ENCODE peak calls at places on chromosomes 11 and 22, in five cellular contexts. One of them, this sample, is unnamed.

GRCh38 chr22:43798492-43798891 is 13.6 kb downstream of the EFCAB6 start:
- DNase-seq in foreskin fibroblast: no peak
- DNase-seq in spleen: no peak
- DNase-seq in HCT116: no peak
- DNase-seq in cardiac muscle cell: no peak
- DNase-seq in this sample: no peak

GRCh38 chr22:39315389-39315788 is 4.0 kb downstream of the RPL3 start:
- DNase-seq in foreskin fibroblast: no peak
- DNase-seq in spleen: no peak
- DNase-seq in HCT116: no peak
- DNase-seq in cardiac muscle cell: peak
- DNase-seq in this sample: no peak

GRCh38 chr11:86034710-86035109 is 34.2 kb downstream of the PICALM start:
- DNase-seq in foreskin fibroblast: no peak
- DNase-seq in spleen: no peak
- DNase-seq in HCT116: no peak
- DNase-seq in cardiac muscle cell: no peak
- DNase-seq in this sample: no peak

GRCh38 chr11:125138966-125139365 is 25.6 kb upstream of the PKNOX2 start:
- DNase-seq in foreskin fibroblast: no peak
- DNase-seq in spleen: no peak
- DNase-seq in HCT116: no peak
- DNase-seq in cardiac muscle cell: no peak
- DNase-seq in this sample: no peak

GRCh38 chr11:79006854-79007253 is 432.2 kb upstream of the NARS2 start:
- DNase-seq in foreskin fibroblast: no peak
- DNase-seq in spleen: no peak
- DNase-seq in HCT116: no peak
- DNase-seq in cardiac muscle cell: no peak
- DNase-seq in this sample: no peak

GRCh38 chr11:128664286-128664685 is 29.6 kb upstream of the FLI1 start:
- DNase-seq in foreskin fibroblast: no peak
- DNase-seq in spleen: no peak
- DNase-seq in HCT116: no peak
- DNase-seq in cardiac muscle cell: no peak
- DNase-seq in this sample: no peak

GRCh38 chr22:25777870-25778269 is 35.9 kb downstream of the MYO18B start:
- DNase-seq in foreskin fibroblast: peak
- DNase-seq in spleen: no peak
- DNase-seq in HCT116: peak
- DNase-seq in cardiac muscle cell: peak
- DNase-seq in this sample: peak

GRCh38 chr22:36160499-36160942 is at the start of gene APOL3:
- DNase-seq in foreskin fibroblast: peak
- DNase-seq in spleen: peak
- DNase-seq in HCT116: no peak
- DNase-seq in cardiac muscle cell: peak
- DNase-seq in this sample: peak

GRCh38 chr22:39241632-39242388 is 3.0 kb downstream of the PDGFB start:
- DNase-seq in foreskin fibroblast: no peak
- DNase-seq in spleen: no peak
- DNase-seq in HCT116: no peak
- DNase-seq in cardiac muscle cell: no peak
- DNase-seq in this sample: no peak

GRCh38 chr22:31088233-31088986 is 7.3 kb downstream of the SMTN start:
- DNase-seq in foreskin fibroblast: no peak
- DNase-seq in spleen: no peak
- DNase-seq in HCT116: no peak
- DNase-seq in cardiac muscle cell: no peak
- DNase-seq in this sample: no peak

GRCh38 chr11:125084057-125084416 is 20.9 kb downstream of the SLC37A2 start:
- DNase-seq in foreskin fibroblast: no peak
- DNase-seq in spleen: peak
- DNase-seq in HCT116: no peak
- DNase-seq in cardiac muscle cell: no peak
- DNase-seq in this sample: no peak

GRCh38 chr22:43658823-43659222 is 153.3 kb downstream of the EFCAB6 start:
- DNase-seq in foreskin fibroblast: no peak
- DNase-seq in spleen: no peak
- DNase-seq in HCT116: no peak
- DNase-seq in cardiac muscle cell: no peak
- DNase-seq in this sample: no peak

GRCh38 chr11:58573451-58574104 is 2.1 kb downstream of the LPXN start:
- DNase-seq in foreskin fibroblast: peak
- DNase-seq in spleen: no peak
- DNase-seq in HCT116: no peak
- DNase-seq in cardiac muscle cell: peak
- DNase-seq in this sample: peak

GRCh38 chr22:48742191-48742555 is 1085.5 kb downstream of the BRD1 start:
- DNase-seq in foreskin fibroblast: no peak
- DNase-seq in spleen: peak
- DNase-seq in HCT116: no peak
- DNase-seq in cardiac muscle cell: no peak
- DNase-seq in this sample: no peak

GRCh38 chr11:790721-791564 is 1.1 kb upstream of the CEND1 start:
- DNase-seq in foreskin fibroblast: peak
- DNase-seq in spleen: peak
- DNase-seq in HCT116: no peak
- DNase-seq in cardiac muscle cell: peak
- DNase-seq in this sample: no peak

GRCh38 chr11:106152013-106152412 is 74.6 kb downstream of the AASDHPPT start:
- DNase-seq in foreskin fibroblast: peak
- DNase-seq in spleen: no peak
- DNase-seq in HCT116: no peak
- DNase-seq in cardiac muscle cell: peak
- DNase-seq in this sample: no peak

GRCh38 chr11:106156290-106156937 is 79.0 kb downstream of the AASDHPPT start:
- DNase-seq in foreskin fibroblast: peak
- DNase-seq in spleen: no peak
- DNase-seq in HCT116: peak
- DNase-seq in cardiac muscle cell: peak
- DNase-seq in this sample: peak

GRCh38 chr11:106152824-106153223 is 75.4 kb downstream of the AASDHPPT start:
- DNase-seq in foreskin fibroblast: peak
- DNase-seq in spleen: no peak
- DNase-seq in HCT116: no peak
- DNase-seq in cardiac muscle cell: peak
- DNase-seq in this sample: no peak
- H3K4me3 ChIP-seq in foreskin fibroblast: no peak
- H3K4me3 ChIP-seq in spleen: no peak
- H3K4me3 ChIP-seq in HCT116: no peak
- H3K4me3 ChIP-seq in cardiac muscle cell: no peak
- H3K4me3 ChIP-seq in this sample: no peak

GRCh38 chr11:69705246-69705856 is 1.5 kb upstream of the FGF19 start:
- DNase-seq in foreskin fibroblast: no peak
- DNase-seq in spleen: no peak
- DNase-seq in HCT116: no peak
- DNase-seq in cardiac muscle cell: no peak
- DNase-seq in this sample: no peak

GRCh38 chr11:69705901-69706787 is 2.3 kb upstream of the FGF19 start:
- DNase-seq in foreskin fibroblast: no peak
- DNase-seq in spleen: peak
- DNase-seq in HCT116: no peak
- DNase-seq in cardiac muscle cell: no peak
- DNase-seq in this sample: no peak

GRCh38 chr11:69703711-69704507 is at the start of gene FGF19:
- DNase-seq in foreskin fibroblast: peak
- DNase-seq in spleen: peak
- DNase-seq in HCT116: no peak
- DNase-seq in cardiac muscle cell: no peak
- DNase-seq in this sample: no peak

GRCh38 chr11:69702769-69703510 is 882 bp downstream of the FGF19 start:
- DNase-seq in foreskin fibroblast: peak
- DNase-seq in spleen: peak
- DNase-seq in HCT116: no peak
- DNase-seq in cardiac muscle cell: no peak
- DNase-seq in this sample: no peak

GRCh38 chr11:69704508-69705245 is 855 bp upstream of the FGF19 start:
- DNase-seq in foreskin fibroblast: peak
- DNase-seq in spleen: peak
- DNase-seq in HCT116: no peak
- DNase-seq in cardiac muscle cell: peak
- DNase-seq in this sample: no peak
- TF ChIP-seq CTCF in foreskin fibroblast: peak
- TF ChIP-seq CTCF in spleen: peak
- TF ChIP-seq CTCF in HCT116: peak
- TF ChIP-seq CTCF in cardiac muscle cell: peak
- TF ChIP-seq CTCF in this sample: peak

GRCh38 chr11:117121176-117121575 is 22.9 kb upstream of the PAFAH1B2 start:
- DNase-seq in foreskin fibroblast: peak
- DNase-seq in spleen: no peak
- DNase-seq in HCT116: no peak
- DNase-seq in cardiac muscle cell: no peak
- DNase-seq in this sample: no peak
- H3K4me3 ChIP-seq in foreskin fibroblast: no peak
- H3K4me3 ChIP-seq in spleen: no peak
- H3K4me3 ChIP-seq in HCT116: no peak
- H3K4me3 ChIP-seq in cardiac muscle cell: no peak
- H3K4me3 ChIP-seq in this sample: no peak

GRCh38 chr11:41175304-41175972 is 284.0 kb downstream of the LRRC4C start:
- DNase-seq in foreskin fibroblast: no peak
- DNase-seq in spleen: no peak
- DNase-seq in HCT116: no peak
- DNase-seq in cardiac muscle cell: no peak
- DNase-seq in this sample: peak
- TF ChIP-seq CTCF in foreskin fibroblast: no peak
- TF ChIP-seq CTCF in spleen: no peak
- TF ChIP-seq CTCF in HCT116: no peak
- TF ChIP-seq CTCF in cardiac muscle cell: no peak
- TF ChIP-seq CTCF in this sample: peak

GRCh38 chr11:62879150-62879549 is 1.5 kb upstream of the SLC3A2 start:
- DNase-seq in foreskin fibroblast: no peak
- DNase-seq in spleen: no peak
- DNase-seq in HCT116: no peak
- DNase-seq in cardiac muscle cell: no peak
- DNase-seq in this sample: no peak
- H3K4me3 ChIP-seq in foreskin fibroblast: peak
- H3K4me3 ChIP-seq in spleen: no peak
- H3K4me3 ChIP-seq in HCT116: peak
- H3K4me3 ChIP-seq in cardiac muscle cell: no peak
- H3K4me3 ChIP-seq in this sample: no peak

GRCh38 chr22:28921585-28921879 is 38.2 kb downstream of the ZNRF3 start:
- DNase-seq in foreskin fibroblast: no peak
- DNase-seq in spleen: no peak
- DNase-seq in HCT116: no peak
- DNase-seq in cardiac muscle cell: no peak
- DNase-seq in this sample: no peak
- TF ChIP-seq CTCF in foreskin fibroblast: no peak
- TF ChIP-seq CTCF in spleen: no peak
- TF ChIP-seq CTCF in HCT116: no peak
- TF ChIP-seq CTCF in cardiac muscle cell: no peak
- TF ChIP-seq CTCF in this sample: no peak

GRCh38 chr11:32353884-32354283 is 81.5 kb downstream of the WT1 start:
- DNase-seq in foreskin fibroblast: no peak
- DNase-seq in spleen: no peak
- DNase-seq in HCT116: no peak
- DNase-seq in cardiac muscle cell: peak
- DNase-seq in this sample: no peak
- H3K4me3 ChIP-seq in foreskin fibroblast: no peak
- H3K4me3 ChIP-seq in spleen: no peak
- H3K4me3 ChIP-seq in HCT116: no peak
- H3K4me3 ChIP-seq in cardiac muscle cell: no peak
- H3K4me3 ChIP-seq in this sample: no peak

GRCh38 chr11:2156416-2157182 is 4.4 kb downstream of the INS start:
- DNase-seq in foreskin fibroblast: peak
- DNase-seq in spleen: peak
- DNase-seq in HCT116: no peak
- DNase-seq in cardiac muscle cell: peak
- DNase-seq in this sample: peak
- TF ChIP-seq CTCF in foreskin fibroblast: peak
- TF ChIP-seq CTCF in spleen: peak
- TF ChIP-seq CTCF in HCT116: peak
- TF ChIP-seq CTCF in cardiac muscle cell: peak
- TF ChIP-seq CTCF in this sample: peak

GRCh38 chr11:44729718-44730117 is 3.0 kb downstream of the TSPAN18 start:
- DNase-seq in foreskin fibroblast: no peak
- DNase-seq in spleen: no peak
- DNase-seq in HCT116: no peak
- DNase-seq in cardiac muscle cell: no peak
- DNase-seq in this sample: no peak

GRCh38 chr11:44729065-44729464 is 2.3 kb downstream of the TSPAN18 start:
- DNase-seq in foreskin fibroblast: no peak
- DNase-seq in spleen: no peak
- DNase-seq in HCT116: no peak
- DNase-seq in cardiac muscle cell: no peak
- DNase-seq in this sample: no peak

GRCh38 chr11:44727373-44728084 is 767 bp downstream of the TSPAN18 start:
- DNase-seq in foreskin fibroblast: peak
- DNase-seq in spleen: peak
- DNase-seq in HCT116: peak
- DNase-seq in cardiac muscle cell: peak
- DNase-seq in this sample: no peak

GRCh38 chr11:44728085-44728410 is 1.3 kb downstream of the TSPAN18 start:
- DNase-seq in foreskin fibroblast: no peak
- DNase-seq in spleen: no peak
- DNase-seq in HCT116: no peak
- DNase-seq in cardiac muscle cell: no peak
- DNase-seq in this sample: no peak

GRCh38 chr11:44728491-44728910 is 1.7 kb downstream of the TSPAN18 start:
- DNase-seq in foreskin fibroblast: no peak
- DNase-seq in spleen: no peak
- DNase-seq in HCT116: no peak
- DNase-seq in cardiac muscle cell: no peak
- DNase-seq in this sample: no peak
- H3K4me3 ChIP-seq in foreskin fibroblast: no peak
- H3K4me3 ChIP-seq in spleen: peak
- H3K4me3 ChIP-seq in HCT116: peak
- H3K4me3 ChIP-seq in cardiac muscle cell: peak
- H3K4me3 ChIP-seq in this sample: no peak

This sample was measured in LNCaP clone FGC.